ENCODE peak calls at places on chromosomes 7 and 10, in six cellular contexts. U is left ventricle myocardium inferior; J is NCI-H1092 treated with DMSO at 0.1 percent for 48 hours; T is stimulated activated CD4-positive, alpha-beta T cell treated with anti-CD3 and anti-CD28 coated beads, Interleukin-15, amount 100 ng/mL, for 24 hours; C is OCI-M1; L is left colon. W is an unnamed sample.

GRCh38 chr7:106731207-106731606 is 70.2 kb upstream of the CCDC71L start:
- DNase-seq in U (no peak), J (peak; percentile 18), T (no peak), C (peak; percentile 64), L (no peak), W (no peak)

GRCh38 chr7:57204411-57204811 is 72.2 kb upstream of the ZNF479 start:
- DNase-seq in U (no peak), J (no peak), T (no peak), C (no peak), L (no peak), W (no peak)

GRCh38 chr7:146387140-146387539 is 270.5 kb downstream of the CNTNAP2 start:
- DNase-seq in U (no peak), J (no peak), T (no peak), C (no peak), L (no peak), W (no peak)

GRCh38 chr10:13787015-13787421 is 200.3 kb downstream of the PRPF18 start:
- DNase-seq in U (no peak), J (no peak), T (peak; percentile 79), C (no peak), L (peak; percentile 18), W (peak; percentile 93)

GRCh38 chr7:48084727-48085432 is 4.2 kb upstream of the UPP1 start:
- DNase-seq in U (peak; percentile 54), J (no peak), T (peak; percentile 83), C (peak; percentile 84), L (no peak), W (peak; percentile 89)

GRCh38 chr7:81457858-81458522 is 311.9 kb downstream of the HGF start:
- DNase-seq in U (no peak), J (peak; percentile 47), T (no peak), C (peak; percentile 83), L (no peak), W (no peak)

GRCh38 chr10:26858707-26859034 is 2.1 kb downstream of the ABI1 start:
- DNase-seq in U (no peak), J (no peak), T (no peak), C (peak; percentile 53), L (no peak), W (no peak)

GRCh38 chr7:19026888-19027287 is 90.5 kb downstream of the TWIST1 start:
- DNase-seq in U (no peak), J (no peak), T (no peak), C (no peak), L (no peak), W (no peak)

GRCh38 chr7:24842449-24843241 is 85.4 kb upstream of the GSDME start:
- DNase-seq in U (no peak), J (no peak), T (no peak), C (no peak), L (no peak), W (no peak)

GRCh38 chr7:32158751-32159360 is 88.6 kb upstream of the PDE1C start:
- DNase-seq in U (no peak), J (no peak), T (no peak), C (no peak), L (no peak), W (no peak)

GRCh38 chr7:142790565-142790964 is 19.8 kb downstream of the PRSS2 start:
- DNase-seq in U (no peak), J (no peak), T (no peak), C (peak; percentile 1), L (no peak), W (no peak)

GRCh38 chr10:91887075-91887899 is 22.0 kb downstream of the FGFBP3 start:
- DNase-seq in U (no peak), J (no peak), T (peak; percentile 36), C (no peak), L (peak; percentile 26), W (peak; percentile 18)

GRCh38 chr7:41938371-41938770 is 235.5 kb upstream of the INHBA start:
- DNase-seq in U (no peak), J (no peak), T (no peak), C (no peak), L (no peak), W (no peak)

GRCh38 chr10:31345886-31346285 is 26.9 kb downstream of the ZEB1 start:
- DNase-seq in U (no peak), J (no peak), T (no peak), C (no peak), L (no peak), W (no peak)

GRCh38 chr7:130996841-130997231 is 262.8 kb upstream of the KLF14 start:
- DNase-seq in U (no peak), J (peak; percentile 54), T (peak; percentile 56), C (no peak), L (peak; percentile 71), W (no peak)

GRCh38 chr10:71938211-71938610 is 26.0 kb upstream of the CHST3 start:
- DNase-seq in U (no peak), J (no peak), T (no peak), C (no peak), L (no peak), W (no peak)

GRCh38 chr7:6205921-6206660 is 66.3 kb downstream of the CYTH3 start:
- DNase-seq in U (no peak), J (no peak), T (no peak), C (no peak), L (no peak), W (no peak)

GRCh38 chr10:4131407-4132215 is 346.6 kb upstream of the KLF6 start:
- DNase-seq in U (no peak), J (no peak), T (peak; percentile 49), C (peak; percentile 40), L (no peak), W (peak; percentile 74)

GRCh38 chr7:148045521-148045920 is 545.0 kb upstream of the C7orf33 start:
- DNase-seq in U (no peak), J (peak; percentile 88), T (no peak), C (no peak), L (no peak), W (no peak)

GRCh38 chr10:127331696-127332095 is 135.3 kb upstream of the INSYN2A start:
- DNase-seq in U (no peak), J (no peak), T (no peak), C (no peak), L (no peak), W (no peak)

GRCh38 chr7:25025218-25025671 is 45.3 kb upstream of the OSBPL3 start:
- DNase-seq in U (no peak), J (no peak), T (no peak), C (no peak), L (no peak), W (no peak)

GRCh38 chr10:108562105-108562504 is 1361.2 kb downstream of the XPNPEP1 start:
- DNase-seq in U (no peak), J (no peak), T (no peak), C (no peak), L (no peak), W (no peak)

W was measured in CD4-positive, alpha-beta memory T cell.